ENCODE peak calls at places on chromosomes 4 and X, in five cellular contexts. G is GM12878, N is HepG2, I is K562, J is H1. R is an unnamed sample.
A peak's percentile ranks its signal among the peaks of the same experiment; 100 is the strongest.

GRCh38 chr4:169615467-169616106 is 3.2 kb upstream of the NEK1 start:
- DNase-seq in J (no peak), N (no peak), G (no peak), I (no peak), R (no peak)

GRCh38 chr4:5003918-5004317 is 15.3 kb downstream of the CYTL1 start:
- DNase-seq in G (no peak), J (no peak), N (no peak), I (no peak), R (no peak)

GRCh38 chrX:135453381-135453780 is 31.6 kb downstream of the SMIM10L2A start:
- DNase-seq in N (no peak), J (no peak), I (no peak), G (no peak), R (no peak)

GRCh38 chr4:32455231-32455630 is 1735.1 kb downstream of the PCDH7 start:
- DNase-seq in G (no peak), I (no peak), N (no peak), J (no peak), R (no peak)

GRCh38 chr4:8269535-8270417 is at the start of gene HTRA3:
- DNase-seq in G (no peak), I (no peak), N (no peak), J (no peak), R (no peak)

GRCh38 chrX:41661366-41662095 is 27.2 kb upstream of the GPR34 start:
- DNase-seq in J (no peak), G (no peak), I (no peak), N (no peak), R (no peak)

GRCh38 chrX:13398073-13398823 is 78.4 kb upstream of the ATXN3L start:
- DNase-seq in G (no peak), I (peak; percentile 15), N (peak; percentile 70), J (peak; percentile 33), R (peak; percentile 89)

GRCh38 chr4:148112231-148112982 is 329.8 kb downstream of the NR3C2 start:
- DNase-seq in J (no peak), N (no peak), G (no peak), I (no peak), R (no peak)

GRCh38 chr4:190017357-190018200 is 9.5 kb downstream of the FRG2 start:
- DNase-seq in I (no peak), J (no peak), G (no peak), N (no peak), R (no peak)

GRCh38 chr4:69787879-69788278 is 27.5 kb upstream of the SULT1B1 start:
- DNase-seq in J (no peak), N (no peak), G (no peak), I (no peak), R (no peak)

GRCh38 chr4:136742330-136742729 is 790.0 kb downstream of the PCDH18 start:
- DNase-seq in N (no peak), I (no peak), J (no peak), G (no peak), R (no peak)

GRCh38 chrX:9845574-9845948 is 59.3 kb downstream of the SHROOM2 start:
- DNase-seq in I (no peak), G (no peak), N (peak; percentile 80), J (no peak), R (no peak)

GRCh38 chr4:24164797-24165196 is 274.9 kb upstream of the PPARGC1A start:
- DNase-seq in J (no peak), N (no peak), I (no peak), G (no peak), R (no peak)

GRCh38 chr4:134202557-134202956 is 968 bp upstream of the PABPC4L start:
- DNase-seq in I (no peak), N (no peak), G (no peak), J (no peak), R (no peak)

GRCh38 chrX:70171636-70172035 is 5.6 kb upstream of the DGAT2L6 start:
- DNase-seq in I (no peak), J (no peak), G (no peak), N (no peak), R (no peak)

GRCh38 chr4:176778491-176778890 is 14.2 kb downstream of the VEGFC start:
- DNase-seq in J (no peak), I (no peak), N (no peak), G (no peak), R (no peak)

GRCh38 chr4:20428410-20429160 is 176.9 kb downstream of the SLIT2 start:
- DNase-seq in I (no peak), G (no peak), N (no peak), J (no peak), R (no peak)

GRCh38 chr4:1192091-1192492 is 19.7 kb upstream of the SPON2 start:
- DNase-seq in N (no peak), G (no peak), I (no peak), J (no peak), R (peak; percentile 29)

DNA sequence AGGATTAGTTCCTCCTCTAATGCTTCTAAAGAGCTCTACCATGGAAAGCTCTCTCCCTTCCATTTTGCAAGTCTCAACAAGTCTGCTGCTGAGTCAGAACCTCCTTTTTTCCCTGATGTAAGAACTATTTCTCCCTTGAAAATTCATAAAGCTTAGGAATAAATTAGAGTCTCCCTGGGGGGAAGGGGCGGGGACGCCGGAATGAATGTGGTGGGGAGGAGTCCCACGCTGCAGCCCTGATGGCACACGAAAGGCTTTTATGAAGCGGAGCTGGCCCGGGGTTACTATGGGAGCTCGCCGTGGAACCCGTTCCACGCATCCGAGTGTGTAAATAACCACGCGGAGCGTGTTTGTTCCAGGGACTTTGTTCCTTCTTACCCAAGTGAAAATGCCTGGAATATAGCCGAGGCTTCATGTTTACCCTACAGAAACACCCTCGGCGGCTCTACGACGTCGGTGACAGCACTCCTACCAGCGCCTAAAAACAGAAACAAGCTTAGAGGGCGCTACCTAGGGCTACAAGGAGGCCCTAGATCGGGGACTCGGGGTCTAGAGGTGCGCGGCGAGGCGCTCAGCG is 945 bp upstream of the CPEB2 start:
- DNase-seq in N (peak; percentile 17), G (no peak), J (no peak), I (peak; percentile 62), R (no peak)
- TF ChIP-seq YY1 in N (no peak), G (peak; percentile 23), J (no peak), I (no peak), R (no peak)

DNA sequence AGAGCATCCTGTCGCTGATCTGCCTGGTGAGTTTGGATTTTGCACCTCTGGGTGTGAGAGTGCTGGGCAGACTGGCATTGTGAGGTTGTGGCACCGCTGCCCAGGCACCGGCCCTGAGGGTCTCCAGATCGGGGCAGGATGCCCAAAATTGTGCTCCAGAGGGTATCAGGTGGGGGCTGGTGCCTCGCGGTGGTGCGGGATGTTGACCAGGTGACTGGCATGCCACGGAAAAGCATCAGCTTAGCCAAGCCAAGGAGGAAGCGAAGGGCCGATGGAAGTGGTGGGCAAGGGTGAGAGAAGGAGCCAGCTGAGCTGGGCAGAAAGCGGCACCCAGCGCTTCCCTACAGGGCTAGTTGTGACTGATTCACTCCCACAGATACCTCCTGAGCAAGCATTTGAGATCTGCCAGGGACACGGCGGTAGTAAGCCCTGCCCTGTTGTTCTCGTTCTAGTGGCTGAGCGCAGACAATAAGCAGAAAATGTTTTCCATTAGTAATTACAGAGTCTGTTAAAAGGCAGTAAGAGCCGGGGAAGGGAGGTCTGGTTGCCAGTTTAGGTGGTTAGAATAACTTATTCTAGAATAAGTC is 809 bp downstream of the ZFP92 start:
- DNase-seq in G (no peak), I (no peak), J (no peak), N (no peak), R (no peak)
- TF ChIP-seq SP1 in G (no peak), I (no peak), J (no peak), N (no peak), R (no peak)

GRCh38 chrX:109187473-109188168 is 294.3 kb downstream of the GUCY2F start:
- DNase-seq in N (no peak), J (no peak), I (no peak), G (no peak), R (no peak)

GRCh38 chrX:109184506-109185139 is 297.3 kb downstream of the GUCY2F start:
- DNase-seq in I (no peak), N (no peak), G (no peak), J (no peak), R (no peak)

GRCh38 chrX:109186939-109187338 is 294.9 kb downstream of the GUCY2F start:
- DNase-seq in I (no peak), G (no peak), J (no peak), N (no peak), R (no peak)

DNA sequence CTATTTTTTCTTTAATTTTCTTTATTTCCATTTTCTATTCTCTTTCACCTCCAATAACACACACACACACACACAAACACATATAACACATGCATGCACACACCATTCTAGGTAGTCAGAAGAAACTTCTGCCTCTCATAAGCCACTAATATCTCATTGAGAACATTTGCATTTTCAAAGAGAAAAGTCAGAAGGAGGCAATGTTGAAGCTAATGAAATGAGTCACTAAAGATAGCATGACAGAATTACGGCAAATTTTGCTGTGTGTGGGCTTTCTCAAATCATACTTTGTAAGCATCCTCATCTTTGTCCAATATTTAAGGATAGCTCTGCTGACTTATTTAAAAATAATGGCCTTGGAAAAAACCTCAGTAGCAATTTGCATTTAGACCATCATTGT is 291.3 kb downstream of the GUCY2F start:
- DNase-seq in I (no peak), G (no peak), J (no peak), N (no peak), R (no peak)
- TF ChIP-seq EZH2 in I (no peak), G (no peak), J (no peak), N (no peak), R (no peak)

DNA sequence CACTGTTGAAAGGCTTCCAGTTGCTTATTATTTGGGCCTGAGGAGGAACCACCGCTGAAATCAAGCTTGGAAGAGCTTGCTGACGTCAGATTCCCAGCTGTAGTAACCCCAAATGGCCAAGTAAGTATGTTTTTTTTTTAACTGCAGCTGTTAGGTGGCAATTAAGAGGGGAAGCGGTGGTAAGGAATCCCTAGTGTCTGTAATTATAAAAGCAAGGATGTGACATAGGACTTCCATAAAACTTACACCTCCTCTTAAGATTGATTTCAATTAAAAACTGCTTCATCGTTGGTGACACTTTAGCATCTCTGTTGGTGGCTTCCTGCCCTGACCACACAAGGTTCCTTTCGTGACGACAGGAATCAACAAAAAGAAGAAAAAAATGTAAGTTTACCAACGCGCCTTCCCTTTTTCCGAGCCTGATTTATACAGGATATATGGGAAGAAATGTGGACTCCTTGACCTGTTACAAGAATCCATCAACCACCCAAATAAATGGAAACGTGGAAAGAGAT is 908 bp downstream of the RELL1 start:
- DNase-seq in J (no peak), N (no peak), I (no peak), G (no peak), R (no peak)
- TF ChIP-seq YY1 in J (no peak), N (no peak), I (no peak), G (no peak), R (no peak)

GRCh38 chr4:27701563-27701962 is 840.9 kb downstream of the STIM2 start:
- DNase-seq in I (no peak), J (no peak), G (no peak), N (no peak), R (no peak)
- TF ChIP-seq SP1 in I (no peak), J (no peak), G (no peak), N (no peak), R (no peak)

GRCh38 chrX:25019707-25020390 is 4.1 kb upstream of the ARX start:
- DNase-seq in J (no peak), G (no peak), N (no peak), I (no peak), R (no peak)
- TF ChIP-seq EZH2 in J (peak; percentile 59), G (no peak), N (no peak), I (no peak), R (no peak)

DNA sequence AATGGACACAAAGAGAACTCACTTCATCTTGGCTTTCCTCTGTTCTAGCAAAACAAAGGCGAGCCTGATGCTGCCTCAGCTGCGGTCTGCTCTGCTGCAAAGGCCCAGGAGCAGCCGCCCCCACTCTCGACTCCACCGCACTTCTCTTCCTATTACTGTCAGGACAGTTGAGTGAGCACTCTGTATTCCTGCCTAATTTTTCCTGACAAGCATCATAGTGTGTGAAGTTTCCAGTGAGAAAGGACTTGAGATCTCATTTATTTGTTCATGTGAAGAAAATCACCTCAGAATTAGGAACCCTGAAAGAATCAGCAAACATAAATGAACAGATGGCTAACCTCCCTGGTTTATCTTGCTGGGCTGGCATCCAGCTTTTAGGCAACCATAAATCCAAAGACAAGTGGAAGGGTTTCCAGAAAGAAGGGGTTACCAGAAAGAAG is 15.6 kb downstream of the SCARB2 start:
- DNase-seq in J (no peak), N (no peak), I (no peak), G (no peak), R (no peak)
- TF ChIP-seq YY1 in J (no peak), N (no peak), I (no peak), G (no peak), R (no peak)

R was measured in HCT116.